ENCODE peak calls at places on chromosomes 3 and 15, in six cellular contexts. V is transverse colon, L is activated B cell treated with CpG ODN at 0.5 μM for 24 hours, T is stromal cell of bone marrow, O is activated T-cell treated with anti-CD3 and anti-CD28 coated beads for 4 hours, G is left ventricle myocardium inferior. J is an unnamed sample.

GRCh38 chr3:142817356-142817755 is 71.5 kb downstream of the PCOLCE2 start:
- DNase-seq in V (no peak), L (no peak), T (no peak), O (no peak), G (no peak), J (no peak)

GRCh38 chr15:56917652-56918045 is 795 bp upstream of the TCF12 start:
- DNase-seq in V (no peak), L (no peak), T (no peak), O (no peak), G (no peak), J (no peak)

GRCh38 chr3:185439745-185440466 is 58.9 kb downstream of the TMEM41A start:
- DNase-seq in V (no peak), L (no peak), T (no peak), O (no peak), G (no peak), J (no peak)

GRCh38 chr15:96230557-96231181 is 99.8 kb upstream of the NR2F2 start:
- DNase-seq in V (no peak), L (no peak), T (no peak), O (no peak), G (no peak), J (no peak)

GRCh38 chr3:111676177-111677021 is 81.3 kb upstream of the ZBED2 start:
- DNase-seq in V (peak), L (no peak), T (peak), O (no peak), G (no peak), J (no peak)

GRCh38 chr15:53752406-53752805 is 7.1 kb downstream of the WDR72 start:
- DNase-seq in V (no peak), L (no peak), T (no peak), O (no peak), G (no peak), J (no peak)

GRCh38 chr15:85976102-85976501 is 103.6 kb upstream of the AGBL1 start:
- DNase-seq in V (no peak), L (no peak), T (no peak), O (no peak), G (no peak), J (no peak)

GRCh38 chr15:32029409-32029861 is 880 bp upstream of the CHRNA7 start:
- DNase-seq in V (peak), L (no peak), T (no peak), O (no peak), G (no peak), J (no peak)

GRCh38 chr15:45314960-45315359 is 62.9 kb downstream of the SLC28A2 start:
- DNase-seq in V (peak), L (no peak), T (peak), O (no peak), G (no peak), J (no peak)

GRCh38 chr3:169613053-169613803 is 50.3 kb downstream of the MECOM start:
- DNase-seq in V (no peak), L (no peak), T (no peak), O (no peak), G (no peak), J (no peak)

GRCh38 chr3:128479558-128480086 is 12.9 kb upstream of the DNAJB8 start:
- DNase-seq in V (no peak), L (no peak), T (no peak), O (no peak), G (no peak), J (no peak)

J was measured in HL-60.